ENCODE peak calls at places on chromosomes 6 and 20, in eight cellular contexts. Q, T, M, V, N, Z, H and I are unnamed samples.

GRCh38 chr6:17484201-17484606 is 90.8 kb downstream of the CAP2 start:
- ATAC-seq in Z (peak), V (no peak), M (no peak), T (no peak), N (no peak), Q (no peak), H (peak), I (no peak)

GRCh38 chr6:88008821-88009220 is 38.8 kb upstream of the SPACA1 start:
- ATAC-seq in M (no peak), T (no peak), Z (no peak), H (no peak), V (no peak), Q (no peak), N (no peak), I (no peak)

GRCh38 chr6:36559394-36559793 is 12.1 kb upstream of the STK38 start:
- ATAC-seq in Q (no peak), H (no peak), N (no peak), Z (no peak), V (no peak), T (no peak), M (no peak), I (no peak)

GRCh38 chr6:137323860-137324259 is 104.7 kb upstream of the IFNGR1 start:
- ATAC-seq in H (no peak), Z (no peak), N (no peak), T (peak), M (peak), V (no peak), Q (peak), I (no peak)

GRCh38 chr20:11544029-11544678 is 373.5 kb upstream of the BTBD3 start:
- ATAC-seq in N (no peak), Z (peak), T (peak), Q (peak), H (peak), V (peak), M (no peak), I (no peak)

GRCh38 chr20:22382742-22383141 is 201.6 kb downstream of the FOXA2 start:
- ATAC-seq in M (no peak), V (no peak), T (no peak), H (no peak), N (no peak), Q (no peak), Z (no peak), I (no peak)

GRCh38 chr6:43949451-43950110 is 177.7 kb downstream of the MRPL14 start:
- ATAC-seq in M (no peak), V (no peak), Q (no peak), H (no peak), T (no peak), N (no peak), Z (no peak), I (no peak)

GRCh38 chr6:44201638-44202303 is 15.0 kb upstream of the MYMX start:
- ATAC-seq in H (no peak), V (no peak), N (no peak), Q (no peak), M (peak), T (no peak), Z (peak), I (no peak)

GRCh38 chr6:166940643-166941068 is 15.7 kb downstream of the RNASET2 start:
- ATAC-seq in Q (no peak), N (no peak), H (no peak), T (no peak), M (peak), Z (peak), V (peak), I (no peak)

GRCh38 chr6:126040394-126040793 is 54.1 kb downstream of the TRMT11 start:
- ATAC-seq in H (no peak), Z (no peak), M (no peak), T (no peak), V (no peak), N (no peak), Q (no peak), I (no peak)

GRCh38 chr6:73817238-73817637 is 121.2 kb downstream of the CD109 start:
- ATAC-seq in M (no peak), H (no peak), Z (no peak), V (no peak), N (no peak), Q (no peak), T (no peak), I (no peak)

GRCh38 chr6:5624256-5624655 is 362.9 kb downstream of the FARS2 start:
- ATAC-seq in N (no peak), H (no peak), M (no peak), Q (no peak), V (no peak), T (no peak), Z (peak), I (no peak)

GRCh38 chr20:10565191-10565921 is 108.4 kb downstream of the JAG1 start:
- ATAC-seq in Q (no peak), M (no peak), T (no peak), H (peak), N (no peak), V (peak), Z (peak), I (peak)

GRCh38 chr6:41271901-41272395 is 14.5 kb downstream of the TREM1 start:
- ATAC-seq in T (peak), H (peak), M (no peak), Z (peak), N (peak), V (peak), Q (no peak), I (peak)

GRCh38 chr6:129586815-129587214 is 123.2 kb downstream of the ARHGAP18 start:
- ATAC-seq in V (no peak), Q (no peak), Z (no peak), T (no peak), N (no peak), M (no peak), H (no peak), I (no peak)

GRCh38 chr20:19497064-19497463 is 261.0 kb upstream of the RIN2 start:
- ATAC-seq in Q (no peak), M (no peak), T (no peak), V (no peak), Z (no peak), H (no peak), N (no peak), I (no peak)

GRCh38 chr20:9989066-9989724 is 45.6 kb upstream of the ANKEF1 start:
- ATAC-seq in N (no peak), Z (peak), T (no peak), V (peak), M (no peak), Q (no peak), H (peak), I (peak)

GRCh38 chr6:92577077-92577719 is 842.2 kb downstream of the EPHA7 start:
- ATAC-seq in N (no peak), Q (peak), V (no peak), H (no peak), Z (no peak), M (no peak), T (no peak), I (no peak)

GRCh38 chr6:90194371-90194841 is 102.2 kb downstream of the BACH2 start:
- ATAC-seq in N (peak), T (no peak), H (no peak), M (no peak), Z (no peak), Q (no peak), V (peak), I (no peak)

GRCh38 chr20:45128066-45128465 is 3.8 kb upstream of the WFDC12 start:
- ATAC-seq in N (no peak), Z (no peak), H (no peak), Q (peak), M (no peak), T (no peak), V (peak), I (no peak)

GRCh38 chr6:42523158-42523814 is 40.5 kb upstream of the UBR2 start:
- ATAC-seq in Z (no peak), T (no peak), V (peak), Q (no peak), M (peak), N (no peak), H (no peak), I (no peak)

GRCh38 chr6:84033523-84034451 is at the start of gene MRAP2:
- ATAC-seq in T (no peak), Z (peak), H (peak), N (no peak), V (peak), M (peak), Q (peak), I (peak)

GRCh38 chr20:19885981-19886665 is 128.1 kb downstream of the RIN2 start:
- ATAC-seq in M (no peak), N (no peak), Z (peak), H (peak), T (no peak), Q (peak), V (peak), I (peak)

GRCh38 chr6:35018184-35018523 is 123.0 kb downstream of the TCP11 start:
- ATAC-seq in M (no peak), N (no peak), Q (no peak), T (no peak), Z (peak), H (peak), V (peak), I (peak)

GRCh38 chr6:125190667-125191066 is 37.1 kb downstream of the TPD52L1 start:
- ATAC-seq in Z (no peak), H (no peak), N (no peak), Q (peak), V (no peak), M (no peak), T (no peak), I (no peak)

GRCh38 chr6:155417454-155417853 is 38.2 kb downstream of the NOX3 start:
- ATAC-seq in M (no peak), V (no peak), T (no peak), Q (no peak), N (no peak), Z (no peak), H (no peak), I (no peak)
- H3K27ac ChIP-seq in M (no peak), V (no peak), T (no peak), Q (no peak), N (peak), Z (no peak), H (no peak), I (peak)

DNA sequence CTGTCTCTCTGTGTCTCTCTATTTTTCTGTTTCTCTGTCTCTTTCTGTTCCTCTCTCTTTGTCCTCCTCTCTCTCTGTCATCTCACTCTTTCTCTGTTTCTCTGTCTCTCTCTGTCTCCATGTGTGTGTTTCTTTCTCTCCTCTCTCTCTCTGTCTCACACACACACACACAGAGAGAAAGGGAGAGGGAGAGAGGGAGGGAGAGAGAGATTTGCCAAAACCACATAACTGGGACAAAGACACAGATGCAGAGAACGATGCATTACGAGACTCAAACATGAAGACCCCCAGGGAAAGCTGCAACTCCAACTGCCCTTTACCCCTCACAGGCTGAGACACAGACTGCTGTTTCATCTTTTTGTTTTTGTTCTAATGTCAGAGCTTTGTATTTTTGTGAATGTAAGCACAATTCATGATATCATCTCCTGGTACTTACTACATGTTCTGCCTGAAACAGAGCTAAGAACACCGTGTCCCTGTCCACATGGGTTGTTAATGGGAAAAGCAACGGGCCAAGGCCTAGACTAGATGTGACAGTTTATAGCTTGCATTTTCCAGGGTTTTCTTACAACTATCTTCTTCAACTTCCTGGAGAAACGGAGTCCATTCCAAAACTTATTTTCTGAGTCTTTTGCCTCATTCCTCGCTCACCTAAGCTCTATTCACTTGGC is 177.1 kb upstream of the ARID1B start:
- ATAC-seq in Q (no peak), T (no peak), H (peak), V (peak), N (no peak), Z (peak), M (no peak), I (peak)
- H3K27ac ChIP-seq in Q (no peak), T (no peak), H (peak), V (no peak), N (no peak), Z (peak), M (no peak), I (peak)

GRCh38 chr6:13528232-13528631 is 40.8 kb upstream of the GFOD1 start:
- ATAC-seq in M (no peak), V (no peak), N (no peak), Q (no peak), H (no peak), Z (no peak), T (no peak), I (no peak)

GRCh38 chr6:13527669-13528051 is 40.3 kb upstream of the GFOD1 start:
- ATAC-seq in Q (no peak), Z (no peak), M (no peak), V (no peak), H (no peak), T (no peak), N (no peak), I (no peak)

GRCh38 chr6:13524801-13525508 is 37.6 kb upstream of the GFOD1 start:
- ATAC-seq in H (no peak), Q (no peak), Z (no peak), N (no peak), T (no peak), M (no peak), V (no peak), I (no peak)

GRCh38 chr6:13526718-13527668 is 39.6 kb upstream of the GFOD1 start:
- ATAC-seq in N (peak), M (no peak), H (peak), Z (peak), V (peak), T (peak), Q (no peak), I (peak)

DNA sequence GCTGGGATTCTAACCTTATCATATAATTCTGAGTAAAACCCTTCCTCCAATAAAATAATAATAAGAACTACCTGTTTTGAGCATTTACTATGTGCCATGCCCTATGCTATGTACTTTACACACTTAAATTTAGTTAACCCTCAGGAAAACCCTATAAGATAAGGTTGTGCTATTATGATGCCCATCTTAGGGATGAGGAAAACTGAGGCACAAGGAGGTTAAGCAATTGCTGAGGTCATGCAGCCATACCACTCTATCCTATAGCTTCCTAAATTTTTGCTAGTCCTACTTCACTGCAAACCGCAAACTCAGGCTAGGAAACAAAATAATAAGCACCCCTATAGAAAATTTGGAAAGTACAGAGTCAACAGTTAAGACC is 38.9 kb upstream of the GFOD1 start:
- ATAC-seq in N (no peak), Z (no peak), Q (no peak), M (no peak), V (no peak), T (no peak), H (no peak), I (peak)
- H3K27ac ChIP-seq in N (no peak), Z (peak), Q (no peak), M (no peak), V (peak), T (peak), H (peak), I (no peak)

GRCh38 chr6:33198159-33198852 is 2.2 kb downstream of the RXRB start:
- ATAC-seq in N (no peak), H (no peak), Z (no peak), Q (no peak), V (no peak), M (no peak), T (no peak), I (no peak)
- H3K27ac ChIP-seq in N (no peak), H (no peak), Z (no peak), Q (no peak), V (no peak), M (no peak), T (no peak), I (peak)